ENCODE peak calls at places on chromosomes 12 and 14, in seven cellular contexts. One of them, this sample, is unnamed.

GRCh38 chr12:54601841-54602240 is 13.4 kb upstream of the PPP1R1A start:
- DNase-seq in K562: no peak
- DNase-seq in HCT116: no peak
- DNase-seq in SK-N-SH: no peak
- DNase-seq in GM12878: no peak
- DNase-seq in H1: no peak
- DNase-seq in HepG2: no peak
- DNase-seq in this sample: peak

GRCh38 chr14:33393155-33393894 is 454.6 kb downstream of the NPAS3 start:
- DNase-seq in K562: no peak
- DNase-seq in HCT116: no peak
- DNase-seq in SK-N-SH: no peak
- DNase-seq in GM12878: no peak
- DNase-seq in H1: no peak
- DNase-seq in HepG2: no peak
- DNase-seq in this sample: no peak

GRCh38 chr14:70022771-70023445 is 143.7 kb downstream of the SMOC1 start:
- DNase-seq in K562: no peak
- DNase-seq in HCT116: no peak
- DNase-seq in SK-N-SH: no peak
- DNase-seq in GM12878: no peak
- DNase-seq in H1: no peak
- DNase-seq in HepG2: no peak
- DNase-seq in this sample: no peak

GRCh38 chr12:131724534-131724933 is 13.6 kb downstream of the SFSWAP start:
- DNase-seq in K562: no peak
- DNase-seq in HCT116: no peak
- DNase-seq in SK-N-SH: no peak
- DNase-seq in GM12878: no peak
- DNase-seq in H1: no peak
- DNase-seq in HepG2: no peak
- DNase-seq in this sample: no peak

GRCh38 chr12:32558941-32559340 is 120.2 kb upstream of the DNM1L start:
- DNase-seq in K562: no peak
- DNase-seq in HCT116: no peak
- DNase-seq in SK-N-SH: no peak
- DNase-seq in GM12878: peak
- DNase-seq in H1: no peak
- DNase-seq in HepG2: no peak
- DNase-seq in this sample: no peak

GRCh38 chr12:13749380-13749779 is 232.0 kb downstream of the GRIN2B start:
- DNase-seq in K562: no peak
- DNase-seq in HCT116: no peak
- DNase-seq in SK-N-SH: no peak
- DNase-seq in GM12878: no peak
- DNase-seq in H1: peak
- DNase-seq in HepG2: no peak
- DNase-seq in this sample: no peak

GRCh38 chr12:122870867-122871664 is 24.9 kb downstream of the VPS37B start:
- DNase-seq in K562: no peak
- DNase-seq in HCT116: no peak
- DNase-seq in SK-N-SH: peak
- DNase-seq in GM12878: no peak
- DNase-seq in H1: no peak
- DNase-seq in HepG2: no peak
- DNase-seq in this sample: no peak

GRCh38 chr12:120402217-120402616 is 33.3 kb upstream of the MSI1 start:
- DNase-seq in K562: no peak
- DNase-seq in HCT116: no peak
- DNase-seq in SK-N-SH: peak
- DNase-seq in GM12878: no peak
- DNase-seq in H1: peak
- DNase-seq in HepG2: no peak
- DNase-seq in this sample: no peak

GRCh38 chr12:115208098-115208497 is 524.1 kb upstream of the TBX3 start:
- DNase-seq in K562: no peak
- DNase-seq in HCT116: no peak
- DNase-seq in SK-N-SH: no peak
- DNase-seq in GM12878: no peak
- DNase-seq in H1: no peak
- DNase-seq in HepG2: no peak
- DNase-seq in this sample: no peak

GRCh38 chr12:58557156-58557555 is 363.1 kb downstream of the LRIG3 start:
- DNase-seq in K562: no peak
- DNase-seq in HCT116: no peak
- DNase-seq in SK-N-SH: no peak
- DNase-seq in GM12878: no peak
- DNase-seq in H1: no peak
- DNase-seq in HepG2: no peak
- DNase-seq in this sample: no peak

GRCh38 chr14:35218963-35219362 is 73.2 kb upstream of the PSMA6 start:
- DNase-seq in K562: no peak
- DNase-seq in HCT116: no peak
- DNase-seq in SK-N-SH: no peak
- DNase-seq in GM12878: no peak
- DNase-seq in H1: no peak
- DNase-seq in HepG2: no peak
- DNase-seq in this sample: no peak

GRCh38 chr12:131223791-131224567 is 270.3 kb downstream of the ADGRD1 start:
- DNase-seq in K562: peak
- DNase-seq in HCT116: peak
- DNase-seq in SK-N-SH: peak
- DNase-seq in GM12878: no peak
- DNase-seq in H1: peak
- DNase-seq in HepG2: no peak
- DNase-seq in this sample: peak

GRCh38 chr12:3797649-3798048 is 44.7 kb upstream of the CRACR2A start:
- DNase-seq in K562: no peak
- DNase-seq in HCT116: no peak
- DNase-seq in SK-N-SH: no peak
- DNase-seq in GM12878: no peak
- DNase-seq in H1: no peak
- DNase-seq in HepG2: no peak
- DNase-seq in this sample: no peak

GRCh38 chr14:96160030-96160912 is 44.4 kb upstream of the BDKRB2 start:
- DNase-seq in K562: no peak
- DNase-seq in HCT116: no peak
- DNase-seq in SK-N-SH: no peak
- DNase-seq in GM12878: no peak
- DNase-seq in H1: no peak
- DNase-seq in HepG2: no peak
- DNase-seq in this sample: no peak

GRCh38 chr14:96160913-96161310 is 43.7 kb upstream of the BDKRB2 start:
- DNase-seq in K562: no peak
- DNase-seq in HCT116: no peak
- DNase-seq in SK-N-SH: no peak
- DNase-seq in GM12878: no peak
- DNase-seq in H1: no peak
- DNase-seq in HepG2: no peak
- DNase-seq in this sample: no peak

GRCh38 chr14:96156804-96157760 is 47.6 kb upstream of the BDKRB2 start:
- DNase-seq in K562: no peak
- DNase-seq in HCT116: no peak
- DNase-seq in SK-N-SH: peak
- DNase-seq in GM12878: no peak
- DNase-seq in H1: no peak
- DNase-seq in HepG2: no peak
- DNase-seq in this sample: no peak

GRCh38 chr14:96162265-96162664 is 42.4 kb upstream of the BDKRB2 start:
- DNase-seq in K562: no peak
- DNase-seq in HCT116: no peak
- DNase-seq in SK-N-SH: no peak
- DNase-seq in GM12878: no peak
- DNase-seq in H1: no peak
- DNase-seq in HepG2: no peak
- DNase-seq in this sample: no peak

DNA sequence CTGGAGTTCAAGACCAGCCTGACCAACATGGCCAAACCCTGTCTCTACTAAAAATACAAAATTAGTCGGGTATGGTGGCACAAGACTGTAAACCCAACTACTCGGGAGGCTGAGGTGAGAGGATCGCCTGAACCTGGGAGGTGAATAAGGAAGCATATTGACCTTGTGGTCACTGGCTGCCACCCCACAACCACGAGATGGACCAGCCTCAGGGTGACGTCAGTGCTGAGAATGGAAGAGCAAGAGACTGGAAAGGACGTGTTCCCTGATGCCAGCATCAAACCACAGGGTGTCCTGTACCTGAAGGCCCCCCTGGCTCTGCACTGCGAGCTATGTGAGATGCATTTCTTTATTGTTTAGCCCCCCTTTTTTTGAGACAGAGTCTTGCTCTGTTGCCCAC is 45.9 kb upstream of the BDKRB2 start:
- DNase-seq in K562: no peak
- DNase-seq in HCT116: no peak
- DNase-seq in SK-N-SH: no peak
- DNase-seq in GM12878: no peak
- DNase-seq in H1: no peak
- DNase-seq in HepG2: no peak
- DNase-seq in this sample: no peak
- TF ChIP-seq JUND in K562: no peak
- TF ChIP-seq JUND in HCT116: no peak
- TF ChIP-seq JUND in SK-N-SH: no peak
- TF ChIP-seq JUND in GM12878: no peak
- TF ChIP-seq JUND in H1: no peak
- TF ChIP-seq JUND in HepG2: no peak
- TF ChIP-seq JUND in this sample: no peak

GRCh38 chr12:116502141-116502725 is 56.9 kb upstream of the MAP1LC3B2 start:
- DNase-seq in K562: no peak
- DNase-seq in HCT116: no peak
- DNase-seq in SK-N-SH: no peak
- DNase-seq in GM12878: no peak
- DNase-seq in H1: no peak
- DNase-seq in HepG2: no peak
- DNase-seq in this sample: peak

GRCh38 chr12:116497051-116497529 is 62.1 kb upstream of the MAP1LC3B2 start:
- DNase-seq in K562: no peak
- DNase-seq in HCT116: peak
- DNase-seq in SK-N-SH: no peak
- DNase-seq in GM12878: no peak
- DNase-seq in H1: no peak
- DNase-seq in HepG2: no peak
- DNase-seq in this sample: no peak

GRCh38 chr12:116495260-116495659 is 63.9 kb upstream of the MAP1LC3B2 start:
- DNase-seq in K562: no peak
- DNase-seq in HCT116: peak
- DNase-seq in SK-N-SH: no peak
- DNase-seq in GM12878: no peak
- DNase-seq in H1: no peak
- DNase-seq in HepG2: no peak
- DNase-seq in this sample: peak

GRCh38 chr12:116502989-116503496 is 56.1 kb upstream of the MAP1LC3B2 start:
- DNase-seq in K562: no peak
- DNase-seq in HCT116: no peak
- DNase-seq in SK-N-SH: no peak
- DNase-seq in GM12878: no peak
- DNase-seq in H1: no peak
- DNase-seq in HepG2: peak
- DNase-seq in this sample: peak

GRCh38 chr12:116498471-116498870 is 60.7 kb upstream of the MAP1LC3B2 start:
- DNase-seq in K562: no peak
- DNase-seq in HCT116: no peak
- DNase-seq in SK-N-SH: no peak
- DNase-seq in GM12878: no peak
- DNase-seq in H1: no peak
- DNase-seq in HepG2: no peak
- DNase-seq in this sample: no peak
- TF ChIP-seq JUND in K562: no peak
- TF ChIP-seq JUND in HCT116: no peak
- TF ChIP-seq JUND in SK-N-SH: peak
- TF ChIP-seq JUND in GM12878: no peak
- TF ChIP-seq JUND in H1: no peak
- TF ChIP-seq JUND in HepG2: no peak
- TF ChIP-seq JUND in this sample: no peak

DNA sequence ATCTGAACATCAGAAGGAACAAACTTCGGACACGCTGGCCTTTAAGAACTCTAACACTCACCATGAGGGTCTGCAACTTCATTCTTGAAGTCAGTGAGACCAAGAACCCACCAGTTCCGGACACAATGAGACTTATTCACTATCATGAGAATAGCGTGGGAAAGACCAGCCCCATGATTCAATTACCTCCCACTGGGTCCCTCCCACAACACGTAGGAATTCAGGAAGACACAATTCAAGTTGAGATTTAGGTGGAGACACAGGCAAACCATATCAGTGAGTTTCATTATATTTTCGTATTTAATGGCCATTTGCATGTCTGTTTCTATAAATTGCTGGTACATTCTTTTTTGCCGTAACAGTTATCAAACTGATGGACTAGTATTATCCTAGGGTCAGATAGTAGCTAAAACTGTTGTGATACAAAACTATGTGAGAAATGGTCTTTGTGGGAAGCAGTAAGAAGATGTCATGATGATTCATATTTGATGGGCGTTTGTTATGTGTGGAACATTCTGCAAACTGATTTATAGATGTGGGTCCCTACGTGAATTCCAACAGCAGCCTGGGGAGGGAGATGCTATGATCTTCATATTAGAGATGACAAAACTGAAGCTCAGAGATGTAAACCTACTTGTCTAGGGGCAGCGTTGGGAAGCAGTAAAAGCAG is 282.4 kb upstream of the TMEM132C start:
- DNase-seq in K562: no peak
- DNase-seq in HCT116: no peak
- DNase-seq in SK-N-SH: no peak
- DNase-seq in GM12878: no peak
- DNase-seq in H1: no peak
- DNase-seq in HepG2: no peak
- DNase-seq in this sample: no peak
- TF ChIP-seq JUND in K562: no peak
- TF ChIP-seq JUND in HCT116: no peak
- TF ChIP-seq JUND in SK-N-SH: no peak
- TF ChIP-seq JUND in GM12878: no peak
- TF ChIP-seq JUND in H1: no peak
- TF ChIP-seq JUND in HepG2: no peak
- TF ChIP-seq JUND in this sample: no peak

DNA sequence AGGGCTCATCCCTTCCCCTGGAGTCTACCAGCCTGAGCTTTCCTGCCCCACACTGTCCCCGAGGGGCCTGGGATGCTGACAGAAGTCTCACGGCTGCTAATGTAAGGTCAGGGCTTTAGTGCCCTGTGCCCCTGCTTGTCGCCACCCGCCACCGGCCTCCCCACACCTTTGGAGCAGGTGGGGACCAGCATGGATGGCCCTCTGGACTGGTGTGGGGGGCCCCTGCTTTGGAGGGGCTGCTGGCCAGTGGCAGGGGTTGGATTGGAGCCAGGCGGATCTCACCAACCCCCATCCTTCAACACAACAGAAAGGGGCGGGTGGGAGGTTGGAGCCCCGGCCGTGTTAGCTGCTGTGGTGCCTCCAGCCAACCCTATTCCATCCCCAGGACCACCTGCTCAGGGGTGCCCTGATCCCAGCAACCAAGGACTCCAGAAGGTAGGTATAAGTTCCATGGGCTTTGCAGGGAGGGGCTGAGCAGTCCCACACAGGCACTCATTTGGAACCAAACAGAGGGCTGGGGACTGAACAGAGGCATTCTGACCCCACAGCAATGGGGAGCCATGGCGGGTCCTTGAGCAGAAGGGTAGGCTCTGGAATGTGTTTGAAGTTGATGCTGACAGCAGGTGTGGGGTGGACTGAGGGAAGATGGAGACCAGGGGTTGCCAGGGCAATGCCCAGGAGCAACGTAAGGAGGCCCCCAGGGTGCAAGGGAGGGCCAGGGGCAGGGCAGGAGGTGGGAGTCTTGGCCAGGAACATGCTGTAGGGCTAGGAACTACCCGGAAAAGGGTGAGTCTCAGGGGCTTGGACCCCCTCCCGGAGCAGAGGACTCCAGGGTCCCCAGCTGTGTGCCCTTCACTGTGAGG is 145.1 kb upstream of the C14orf180 start:
- DNase-seq in K562: no peak
- DNase-seq in HCT116: no peak
- DNase-seq in SK-N-SH: peak
- DNase-seq in GM12878: no peak
- DNase-seq in H1: no peak
- DNase-seq in HepG2: no peak
- DNase-seq in this sample: no peak
- TF ChIP-seq JUND in K562: no peak
- TF ChIP-seq JUND in HCT116: no peak
- TF ChIP-seq JUND in SK-N-SH: no peak
- TF ChIP-seq JUND in GM12878: no peak
- TF ChIP-seq JUND in H1: no peak
- TF ChIP-seq JUND in HepG2: no peak
- TF ChIP-seq JUND in this sample: no peak

This sample was measured in T47D.